ENCODE peak calls at places on chromosomes 13 and 19, in seven cellular contexts. G, M, I, D, P, O and T are unnamed samples.

GRCh38 chr19:39515551-39516191 is 732 bp downstream of the SELENOV start:
- DNase-seq in I (peak; percentile 68), G (no peak), O (no peak), M (no peak), D (no peak), P (no peak), T (no peak)

GRCh38 chr13:33918199-33918932 is 100.4 kb downstream of the RFC3 start:
- DNase-seq in O (peak; percentile 20), I (peak; percentile 38), G (no peak), D (no peak), P (no peak), M (peak; percentile 74), T (no peak)

GRCh38 chr13:65653548-65654078 is 1576.5 kb downstream of the PCDH9 start:
- DNase-seq in G (no peak), M (no peak), D (no peak), I (no peak), P (no peak), O (peak; percentile 56), T (no peak)

GRCh38 chr19:1264801-1265610 is 4.1 kb upstream of the CIRBP start:
- DNase-seq in I (no peak), G (peak; percentile 97), M (peak; percentile 86), D (no peak), O (no peak), P (no peak), T (peak; percentile 84)

GRCh38 chr19:4302238-4302630 is at the start of gene TMIGD2:
- DNase-seq in G (no peak), D (no peak), M (no peak), P (no peak), O (no peak), I (no peak), T (no peak)

GRCh38 chr19:42113641-42114348 is 18.5 kb downstream of the POU2F2 start:
- DNase-seq in P (no peak), I (peak; percentile 44), M (peak; percentile 93), D (no peak), G (peak; percentile 93), O (no peak), T (peak; percentile 33)

GRCh38 chr13:37138169-37138568 is 32.7 kb upstream of the CSNK1A1L start:
- DNase-seq in I (peak; percentile 18), P (no peak), O (peak; percentile 15), G (peak; percentile 77), D (no peak), M (no peak), T (peak; percentile 19)

GRCh38 chr13:110137677-110138008 is 169.3 kb downstream of the COL4A1 start:
- DNase-seq in I (peak; percentile 61), P (peak; percentile 33), O (peak; percentile 8), D (peak; percentile 30), M (peak; percentile 38), G (peak; percentile 63), T (peak; percentile 15)

GRCh38 chr19:44903216-44903601 is 2.4 kb upstream of the APOE start:
- DNase-seq in D (no peak), I (no peak), M (no peak), P (no peak), G (no peak), O (no peak), T (no peak)

GRCh38 chr19:40217027-40217810 is 965 bp downstream of the TTC9B start:
- DNase-seq in O (no peak), G (no peak), I (peak; percentile 77), P (no peak), D (no peak), M (peak; percentile 41), T (no peak)

GRCh38 chr13:113939129-113939904 is 34.6 kb downstream of the C13orf46 start:
- DNase-seq in G (no peak), I (no peak), O (no peak), D (no peak), M (no peak), P (no peak), T (no peak)

GRCh38 chr19:35704218-35704617 is at the start of gene ZBTB32:
- DNase-seq in D (no peak), M (peak; percentile 78), G (no peak), O (no peak), P (no peak), I (peak; percentile 94), T (no peak)

GRCh38 chr19:4363571-4364304 is 20.4 kb downstream of the MPND start:
- DNase-seq in P (no peak), M (no peak), I (no peak), G (peak; percentile 46), O (no peak), D (no peak), T (no peak)

GRCh38 chr19:6215701-6216235 is 64.0 kb downstream of the MLLT1 start:
- DNase-seq in P (no peak), D (no peak), G (no peak), I (no peak), O (no peak), M (no peak), T (no peak)